ENCODE peak calls at places on chromosomes 6 and 20, in six cellular contexts. One of them, this sample, is unnamed. For H3K36me3, the result is how much of the 10 kb centered on the place peaks cover.

GRCh38 chr20:3661060-3661820 is 2.0 kb downstream of the GFRA4 start:
- DNase-seq in lower lobe of right lung: no peak
- DNase-seq in mesenchymal stem cell: no peak
- DNase-seq in neural progenitor cell: no peak
- DNase-seq in Peyer's patch: no peak
- DNase-seq in SJSA1: no peak
- DNase-seq in this sample: no peak

GRCh38 chr6:26311385-26312095 is 53.5 kb upstream of the BTN3A2 start:
- DNase-seq in mesenchymal stem cell: peak
- DNase-seq in lower lobe of right lung: no peak
- DNase-seq in neural progenitor cell: peak
- DNase-seq in Peyer's patch: no peak
- DNase-seq in SJSA1: peak
- DNase-seq in this sample: no peak

GRCh38 chr6:45658958-45659357 is 281.2 kb upstream of the SUPT3H start:
- DNase-seq in lower lobe of right lung: no peak
- DNase-seq in SJSA1: no peak
- DNase-seq in Peyer's patch: no peak
- DNase-seq in mesenchymal stem cell: no peak
- DNase-seq in neural progenitor cell: no peak
- DNase-seq in this sample: no peak

GRCh38 chr6:125957845-125958244 is 1.3 kb downstream of the HINT3 start:
- DNase-seq in SJSA1: no peak
- DNase-seq in Peyer's patch: no peak
- DNase-seq in neural progenitor cell: no peak
- DNase-seq in lower lobe of right lung: no peak
- DNase-seq in mesenchymal stem cell: peak
- DNase-seq in this sample: no peak

GRCh38 chr6:149763866-149764265 is 14.3 kb downstream of the PCMT1 start:
- DNase-seq in Peyer's patch: no peak
- DNase-seq in mesenchymal stem cell: no peak
- DNase-seq in lower lobe of right lung: no peak
- DNase-seq in neural progenitor cell: no peak
- DNase-seq in SJSA1: no peak
- DNase-seq in this sample: no peak

GRCh38 chr6:54718541-54719023 is 128.0 kb upstream of the FAM83B start:
- DNase-seq in neural progenitor cell: peak
- DNase-seq in mesenchymal stem cell: no peak
- DNase-seq in Peyer's patch: no peak
- DNase-seq in lower lobe of right lung: no peak
- DNase-seq in SJSA1: no peak
- DNase-seq in this sample: no peak

GRCh38 chr20:54320148-54320607 is 112.3 kb downstream of the PFDN4 start:
- DNase-seq in SJSA1: no peak
- DNase-seq in mesenchymal stem cell: no peak
- DNase-seq in neural progenitor cell: peak
- DNase-seq in lower lobe of right lung: no peak
- DNase-seq in Peyer's patch: no peak
- DNase-seq in this sample: no peak

GRCh38 chr6:83352413-83352812 is 78.4 kb downstream of the ME1 start:
- DNase-seq in neural progenitor cell: no peak
- DNase-seq in Peyer's patch: no peak
- DNase-seq in SJSA1: no peak
- DNase-seq in lower lobe of right lung: no peak
- DNase-seq in mesenchymal stem cell: no peak
- DNase-seq in this sample: no peak

GRCh38 chr20:9349256-9349655 is 165.1 kb upstream of the LAMP5 start:
- DNase-seq in Peyer's patch: no peak
- DNase-seq in lower lobe of right lung: no peak
- DNase-seq in neural progenitor cell: no peak
- DNase-seq in mesenchymal stem cell: no peak
- DNase-seq in SJSA1: no peak
- DNase-seq in this sample: no peak

GRCh38 chr20:5434116-5434515 is 117.4 kb upstream of the PROKR2 start:
- DNase-seq in SJSA1: no peak
- DNase-seq in Peyer's patch: no peak
- DNase-seq in lower lobe of right lung: no peak
- DNase-seq in neural progenitor cell: no peak
- DNase-seq in mesenchymal stem cell: no peak
- DNase-seq in this sample: no peak

GRCh38 chr6:138580801-138581200 is 81.5 kb upstream of the NHSL1 start:
- DNase-seq in SJSA1: no peak
- DNase-seq in neural progenitor cell: no peak
- DNase-seq in lower lobe of right lung: no peak
- DNase-seq in mesenchymal stem cell: no peak
- DNase-seq in Peyer's patch: no peak
- DNase-seq in this sample: no peak

GRCh38 chr6:153162172-153162571 is 31.1 kb upstream of the RGS17 start:
- DNase-seq in mesenchymal stem cell: peak
- DNase-seq in neural progenitor cell: no peak
- DNase-seq in SJSA1: no peak
- DNase-seq in lower lobe of right lung: no peak
- DNase-seq in Peyer's patch: no peak
- DNase-seq in this sample: no peak

GRCh38 chr6:128188678-128189077 is 287.8 kb upstream of the THEMIS start:
- DNase-seq in SJSA1: no peak
- DNase-seq in lower lobe of right lung: no peak
- DNase-seq in Peyer's patch: no peak
- DNase-seq in neural progenitor cell: no peak
- DNase-seq in mesenchymal stem cell: no peak
- DNase-seq in this sample: no peak

GRCh38 chr20:1334761-1335160 is 5.8 kb upstream of the SDCBP2 start:
- DNase-seq in Peyer's patch: no peak
- DNase-seq in neural progenitor cell: no peak
- DNase-seq in mesenchymal stem cell: peak
- DNase-seq in SJSA1: peak
- DNase-seq in lower lobe of right lung: no peak
- DNase-seq in this sample: no peak

GRCh38 chr6:82568290-82568993 is 204.8 kb downstream of the TPBG start:
- DNase-seq in neural progenitor cell: no peak
- DNase-seq in lower lobe of right lung: no peak
- DNase-seq in mesenchymal stem cell: no peak
- DNase-seq in Peyer's patch: no peak
- DNase-seq in SJSA1: no peak
- DNase-seq in this sample: no peak

GRCh38 chr6:28943223-28943556 is 19.4 kb upstream of the TRIM27 start:
- DNase-seq in lower lobe of right lung: no peak
- DNase-seq in mesenchymal stem cell: no peak
- DNase-seq in neural progenitor cell: peak
- DNase-seq in Peyer's patch: no peak
- DNase-seq in SJSA1: no peak
- DNase-seq in this sample: no peak
- H3K4me3 ChIP-seq in lower lobe of right lung: peak
- H3K4me3 ChIP-seq in mesenchymal stem cell: peak
- H3K4me3 ChIP-seq in neural progenitor cell: peak
- H3K4me3 ChIP-seq in Peyer's patch: peak
- H3K4me3 ChIP-seq in SJSA1: peak
- H3K4me3 ChIP-seq in this sample: peak

GRCh38 chr6:16285467-16286150 is 47.2 kb downstream of the GMPR start:
- DNase-seq in SJSA1: no peak
- DNase-seq in mesenchymal stem cell: no peak
- DNase-seq in lower lobe of right lung: no peak
- DNase-seq in Peyer's patch: no peak
- DNase-seq in neural progenitor cell: no peak
- DNase-seq in this sample: no peak

GRCh38 chr6:16282370-16282769 is 44.0 kb downstream of the GMPR start:
- DNase-seq in SJSA1: no peak
- DNase-seq in neural progenitor cell: no peak
- DNase-seq in Peyer's patch: no peak
- DNase-seq in mesenchymal stem cell: no peak
- DNase-seq in lower lobe of right lung: no peak
- DNase-seq in this sample: no peak

GRCh38 chr6:16286151-16286522 is 47.8 kb downstream of the GMPR start:
- DNase-seq in mesenchymal stem cell: peak
- DNase-seq in neural progenitor cell: peak
- DNase-seq in Peyer's patch: no peak
- DNase-seq in SJSA1: no peak
- DNase-seq in lower lobe of right lung: no peak
- DNase-seq in this sample: no peak

GRCh38 chr6:16288163-16288562 is 49.8 kb downstream of the GMPR start:
- DNase-seq in Peyer's patch: no peak
- DNase-seq in SJSA1: no peak
- DNase-seq in lower lobe of right lung: no peak
- DNase-seq in neural progenitor cell: no peak
- DNase-seq in mesenchymal stem cell: no peak
- DNase-seq in this sample: no peak

DNA sequence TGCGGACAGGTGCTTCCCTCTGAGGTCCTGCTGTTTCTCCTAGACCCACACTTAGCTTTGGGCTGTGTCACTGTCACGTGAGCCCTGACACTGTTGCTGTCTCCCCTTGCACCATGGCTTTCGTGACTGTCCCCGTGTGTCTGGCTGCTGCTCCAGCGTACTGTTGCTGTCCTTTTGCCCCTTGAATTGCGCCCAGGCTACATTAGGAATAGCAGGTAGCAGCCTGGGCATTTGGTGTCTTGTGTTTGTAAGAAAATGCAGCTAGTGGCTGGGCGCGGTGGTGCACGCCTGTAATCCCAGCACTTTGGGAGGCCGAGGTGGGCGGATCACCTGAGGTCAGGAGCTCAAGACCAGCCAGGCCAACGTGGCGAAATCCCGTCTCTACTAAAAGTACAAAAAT is 46.1 kb downstream of the GMPR start:
- DNase-seq in lower lobe of right lung: no peak
- DNase-seq in neural progenitor cell: no peak
- DNase-seq in mesenchymal stem cell: no peak
- DNase-seq in Peyer's patch: no peak
- DNase-seq in SJSA1: no peak
- DNase-seq in this sample: no peak
- H3K36me3 ChIP-seq in lower lobe of right lung: under half
- H3K36me3 ChIP-seq in neural progenitor cell: under half
- H3K36me3 ChIP-seq in mesenchymal stem cell: under half
- H3K36me3 ChIP-seq in Peyer's patch: under half
- H3K36me3 ChIP-seq in SJSA1: under half
- H3K36me3 ChIP-seq in this sample: under half

GRCh38 chr6:120764312-120764711 is 570.0 kb downstream of the TBC1D32 start:
- DNase-seq in SJSA1: no peak
- DNase-seq in neural progenitor cell: peak
- DNase-seq in Peyer's patch: no peak
- DNase-seq in mesenchymal stem cell: no peak
- DNase-seq in lower lobe of right lung: no peak
- DNase-seq in this sample: no peak
- H3K4me3 ChIP-seq in SJSA1: no peak
- H3K4me3 ChIP-seq in neural progenitor cell: no peak
- H3K4me3 ChIP-seq in Peyer's patch: no peak
- H3K4me3 ChIP-seq in mesenchymal stem cell: no peak
- H3K4me3 ChIP-seq in lower lobe of right lung: no peak
- H3K4me3 ChIP-seq in this sample: no peak

GRCh38 chr20:58903636-58904035 is 51.1 kb downstream of the GNAS start:
- DNase-seq in SJSA1: no peak
- DNase-seq in mesenchymal stem cell: no peak
- DNase-seq in lower lobe of right lung: no peak
- DNase-seq in Peyer's patch: no peak
- DNase-seq in neural progenitor cell: no peak
- DNase-seq in this sample: no peak
- H3K36me3 ChIP-seq in SJSA1: half or more
- H3K36me3 ChIP-seq in mesenchymal stem cell: half or more
- H3K36me3 ChIP-seq in lower lobe of right lung: half or more
- H3K36me3 ChIP-seq in Peyer's patch: under half
- H3K36me3 ChIP-seq in neural progenitor cell: under half
- H3K36me3 ChIP-seq in this sample: under half

GRCh38 chr6:121733216-121733615 is 297.8 kb downstream of the GJA1 start:
- DNase-seq in neural progenitor cell: no peak
- DNase-seq in SJSA1: no peak
- DNase-seq in Peyer's patch: no peak
- DNase-seq in lower lobe of right lung: no peak
- DNase-seq in mesenchymal stem cell: peak
- DNase-seq in this sample: peak
- H3K4me3 ChIP-seq in neural progenitor cell: no peak
- H3K4me3 ChIP-seq in SJSA1: no peak
- H3K4me3 ChIP-seq in Peyer's patch: no peak
- H3K4me3 ChIP-seq in lower lobe of right lung: no peak
- H3K4me3 ChIP-seq in mesenchymal stem cell: no peak
- H3K4me3 ChIP-seq in this sample: no peak

This sample was measured in BJ.